ENCODE peak calls at places on chromosomes 1 and 21, in four cellular contexts. C is H1, Z is mesendoderm, V is H9. O is an unnamed sample.

GRCh38 chr1:200426196-200426595 is 16.4 kb upstream of the ZNF281 start:
- DNase-seq in C (no peak), Z (peak; percentile 31), V (no peak), O (no peak)

GRCh38 chr1:24558455-24558854 is 2.6 kb downstream of the NCMAP start:
- DNase-seq in C (no peak), Z (no peak), V (no peak), O (no peak)

GRCh38 chr1:99539131-99539530 is 106.8 kb upstream of the PALMD start:
- DNase-seq in C (no peak), Z (no peak), V (no peak), O (no peak)

GRCh38 chr21:14046401-14046800 is 164.4 kb downstream of the LIPI start:
- DNase-seq in C (no peak), Z (no peak), V (no peak), O (peak; percentile 17)

GRCh38 chr1:212110617-212111016 is 75.1 kb downstream of the DTL start:
- DNase-seq in C (no peak), Z (no peak), V (no peak), O (peak; percentile 22)

GRCh38 chr1:111886741-111887140 is 102.7 kb downstream of the KCND3 start:
- DNase-seq in C (no peak), Z (no peak), V (no peak), O (no peak)

GRCh38 chr1:159911668-159912067 is 11.7 kb upstream of the CFAP45 start:
- DNase-seq in C (no peak), Z (no peak), V (no peak), O (no peak)

GRCh38 chr1:63688302-63688701 is 85.5 kb upstream of the ROR1 start:
- DNase-seq in C (no peak), Z (no peak), V (no peak), O (peak; percentile 71)

GRCh38 chr1:230005040-230005439 is 62.0 kb upstream of the GALNT2 start:
- DNase-seq in C (no peak), Z (no peak), V (no peak), O (no peak)

GRCh38 chr1:75668813-75669212 is 55.7 kb upstream of the ACADM start:
- DNase-seq in C (no peak), Z (no peak), V (no peak), O (no peak)
- H4K5ac ChIP-seq in C (no peak overlapping the region), Z (no peak overlapping the region), V (no peak overlapping the region), O (no peak overlapping the region)

DNA sequence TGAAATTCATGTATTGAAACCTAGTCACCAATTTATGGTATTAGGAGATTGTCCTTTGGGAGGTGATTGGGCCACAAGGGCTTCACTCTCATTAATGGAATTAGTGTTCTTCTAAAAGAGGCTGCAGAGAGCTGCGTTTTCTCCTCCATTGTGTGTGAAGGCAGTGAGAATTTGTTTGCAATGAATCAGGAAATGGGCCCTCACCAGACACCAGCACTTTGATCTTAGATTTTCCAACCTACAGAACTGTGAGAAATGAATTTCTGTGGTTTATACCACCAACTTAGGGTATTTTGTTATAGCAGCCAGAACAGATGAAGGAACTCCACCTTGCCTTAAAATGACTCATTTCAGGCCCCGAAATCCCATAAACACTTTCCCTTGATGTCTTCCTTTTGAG is 544.2 kb downstream of the RWDD3 start:
- DNase-seq in C (no peak), Z (no peak), V (no peak), O (no peak)
- H4K5ac ChIP-seq in C (no peak overlapping the region), Z (no peak overlapping the region), V (no peak overlapping the region), O (no peak overlapping the region)

GRCh38 chr1:3541465-3541864 is 69.8 kb downstream of the MEGF6 start:
- DNase-seq in C (no peak), Z (no peak), V (no peak), O (no peak)
- H4K5ac ChIP-seq in C (no peak overlapping the region), Z (no peak overlapping the region), V (no peak overlapping the region), O (no peak overlapping the region)

GRCh38 chr1:89472886-89473285 is 51.7 kb upstream of the LRRC8B start:
- DNase-seq in C (no peak), Z (peak; percentile 10), V (no peak), O (no peak)
- H4K5ac ChIP-seq in C (no peak overlapping the region), Z (no peak overlapping the region), V (no peak overlapping the region), O (no peak overlapping the region)